ENCODE peak calls at places on chromosomes 4 and X, in six cellular contexts. R is GM23338, Q is stromal cell of bone marrow, X is DND-41, Y is lower leg skin, W is thoracic aorta. A is an unnamed sample.
A peak's percentile ranks its signal among the peaks of the same experiment; 100 is the strongest.

GRCh38 chr4:40924096-40924792 is 174.5 kb downstream of the NSUN7 start:
- DNase-seq in R (peak; percentile 75), Q (no peak), X (peak; percentile 72), Y (no peak), W (no peak), A (peak; percentile 65)

GRCh38 chr4:100631281-100631968 is 113.6 kb upstream of the EMCN start:
- DNase-seq in R (no peak), Q (no peak), X (no peak), Y (no peak), W (no peak), A (no peak)

GRCh38 chrX:137432609-137433008 is 133.3 kb upstream of the ZIC3 start:
- DNase-seq in R (peak; percentile 65), Q (no peak), X (peak; percentile 7), Y (no peak), W (no peak), A (peak; percentile 51)

GRCh38 chr4:33395731-33396485 is 2675.7 kb downstream of the PCDH7 start:
- DNase-seq in R (no peak), Q (no peak), X (no peak), Y (no peak), W (no peak), A (no peak)

GRCh38 chr4:11821774-11822430 is 393.2 kb upstream of the HS3ST1 start:
- DNase-seq in R (peak; percentile 45), Q (no peak), X (no peak), Y (no peak), W (no peak), A (no peak)

GRCh38 chr4:176034498-176034897 is 31.1 kb upstream of the WDR17 start:
- DNase-seq in R (peak; percentile 66), Q (peak; percentile 22), X (no peak), Y (peak; percentile 21), W (no peak), A (peak; percentile 50)

GRCh38 chrX:134520860-134521390 is 61.0 kb downstream of the HPRT1 start:
- DNase-seq in R (peak; percentile 80), Q (peak; percentile 43), X (peak; percentile 28), Y (no peak), W (no peak), A (peak; percentile 87)

GRCh38 chr4:102091656-102092055 is 253.6 kb downstream of the SLC39A8 start:
- DNase-seq in R (no peak), Q (no peak), X (no peak), Y (no peak), W (no peak), A (no peak)

GRCh38 chrX:13167444-13168207 is 123.2 kb upstream of the FAM9C start:
- DNase-seq in R (no peak), Q (no peak), X (no peak), Y (peak; percentile 39), W (no peak), A (no peak)

GRCh38 chr4:112253382-112254000 is 21.9 kb downstream of the AP1AR start:
- DNase-seq in R (peak; percentile 42), Q (no peak), X (no peak), Y (no peak), W (no peak), A (no peak)

GRCh38 chr4:41359069-41359769 is 102.5 kb downstream of the UCHL1 start:
- DNase-seq in R (peak; percentile 85), Q (no peak), X (no peak), Y (no peak), W (no peak), A (peak; percentile 30)

GRCh38 chrX:119008122-119008744 is 33.8 kb downstream of the LONRF3 start:
- DNase-seq in R (peak; percentile 49), Q (peak; percentile 11), X (peak; percentile 18), Y (no peak), W (no peak), A (peak; percentile 20)

GRCh38 chr4:71355971-71356370 is 17.2 kb downstream of the SLC4A4 start:
- DNase-seq in R (no peak), Q (no peak), X (no peak), Y (no peak), W (no peak), A (no peak)

GRCh38 chrX:130975947-130976346 is 72.9 kb upstream of the ENOX2 start:
- DNase-seq in R (peak; percentile 58), Q (peak; percentile 26), X (peak; percentile 19), Y (peak; percentile 14), W (no peak), A (peak; percentile 86)

GRCh38 chr4:25171451-25171850 is 11.2 kb upstream of the SEPSECS start:
- DNase-seq in R (no peak), Q (peak; percentile 63), X (no peak), Y (no peak), W (no peak), A (no peak)

GRCh38 chr4:47101453-47101852 is 70.1 kb downstream of the GABRB1 start:
- DNase-seq in R (no peak), Q (no peak), X (no peak), Y (no peak), W (no peak), A (no peak)

GRCh38 chrX:9429767-9430166 is 35.1 kb upstream of the TBL1X start:
- DNase-seq in R (no peak), Q (no peak), X (no peak), Y (no peak), W (no peak), A (no peak)

GRCh38 chrX:113892401-113892800 is 691.5 kb upstream of the HTR2C start:
- DNase-seq in R (no peak), Q (no peak), X (no peak), Y (no peak), W (no peak), A (no peak)

GRCh38 chrX:46637937-46638336 is 64.4 kb downstream of the CHST7 start:
- DNase-seq in R (no peak), Q (no peak), X (no peak), Y (no peak), W (no peak), A (no peak)

GRCh38 chr4:114393295-114394038 is 205.1 kb upstream of the UGT8 start:
- DNase-seq in R (no peak), Q (no peak), X (no peak), Y (no peak), W (no peak), A (no peak)

GRCh38 chr4:76779740-76780459 is 118.0 kb downstream of the SOWAHB start:
- DNase-seq in R (no peak), Q (no peak), X (no peak), Y (no peak), W (no peak), A (no peak)

GRCh38 chr4:6190486-6190885 is 9.9 kb downstream of the JAKMIP1 start:
- DNase-seq in R (no peak), Q (no peak), X (no peak), Y (no peak), W (no peak), A (no peak)

GRCh38 chr4:8191136-8191747 is 7.8 kb upstream of the SH3TC1 start:
- DNase-seq in R (no peak), Q (no peak), X (no peak), Y (peak; percentile 70), W (no peak), A (peak; percentile 4)

GRCh38 chrX:7515681-7516413 is 327.1 kb upstream of the VCX start:
- DNase-seq in R (peak; percentile 1), Q (peak; percentile 42), X (no peak), Y (no peak), W (no peak), A (no peak)

GRCh38 chrX:110171442-110171841 is 146.4 kb downstream of the AMMECR1 start:
- DNase-seq in R (no peak), Q (no peak), X (no peak), Y (no peak), W (no peak), A (no peak)

GRCh38 chr4:153083447-153083921 is 120.8 kb upstream of the TRIM2 start:
- DNase-seq in R (peak; percentile 94), Q (peak; percentile 60), X (peak; percentile 67), Y (peak; percentile 60), W (no peak), A (peak; percentile 88)